ENCODE peak calls at places on chromosomes 2 and 18, in four cellular contexts. One of them, this sample, is unnamed.

GRCh38 chr2:5692561-5693287 is 540 bp downstream of the SOX11 start:
- DNase-seq in cardiac muscle cell: peak; percentile 21
- DNase-seq in upper lobe of right lung: no peak
- DNase-seq in tibial nerve: no peak
- DNase-seq in this sample: no peak

GRCh38 chr2:138485019-138485418 is 16.6 kb upstream of the SPOPL start:
- DNase-seq in tibial nerve: no peak
- DNase-seq in cardiac muscle cell: no peak
- DNase-seq in upper lobe of right lung: no peak
- DNase-seq in this sample: no peak

GRCh38 chr2:6782523-6783061 is 83.1 kb downstream of the CMPK2 start:
- DNase-seq in upper lobe of right lung: peak; percentile 93
- DNase-seq in cardiac muscle cell: no peak
- DNase-seq in tibial nerve: no peak
- DNase-seq in this sample: no peak

GRCh38 chr2:69572640-69573039 is 70.9 kb downstream of the AAK1 start:
- DNase-seq in tibial nerve: no peak
- DNase-seq in cardiac muscle cell: peak; percentile 23
- DNase-seq in upper lobe of right lung: peak; percentile 65
- DNase-seq in this sample: no peak

GRCh38 chr18:48422947-48423378 is 13.8 kb upstream of the ZBTB7C start:
- DNase-seq in upper lobe of right lung: no peak
- DNase-seq in cardiac muscle cell: no peak
- DNase-seq in tibial nerve: no peak
- DNase-seq in this sample: no peak

GRCh38 chr2:239908744-239909143 is 116.4 kb downstream of the NDUFA10 start:
- DNase-seq in tibial nerve: no peak
- DNase-seq in upper lobe of right lung: no peak
- DNase-seq in cardiac muscle cell: no peak
- DNase-seq in this sample: no peak

GRCh38 chr2:37471994-37472393 is 127.6 kb downstream of the QPCT start:
- DNase-seq in tibial nerve: no peak
- DNase-seq in upper lobe of right lung: no peak
- DNase-seq in cardiac muscle cell: peak; percentile 60
- DNase-seq in this sample: peak; percentile 30

GRCh38 chr2:232103140-232103737 is 141.7 kb downstream of the DIS3L2 start:
- DNase-seq in tibial nerve: no peak
- DNase-seq in cardiac muscle cell: peak; percentile 72
- DNase-seq in upper lobe of right lung: no peak
- DNase-seq in this sample: no peak

GRCh38 chr2:196131384-196131861 is 40.0 kb downstream of the STK17B start:
- DNase-seq in cardiac muscle cell: peak; percentile 27
- DNase-seq in upper lobe of right lung: no peak
- DNase-seq in tibial nerve: no peak
- DNase-seq in this sample: peak; percentile 70
- H3K9me3 ChIP-seq in cardiac muscle cell: no peaks in the 10 kb centered on the region
- H3K9me3 ChIP-seq in upper lobe of right lung: peaks cover 35% of the 10 kb centered on the region
- H3K9me3 ChIP-seq in tibial nerve: peaks cover 48% of the 10 kb centered on the region
- H3K9me3 ChIP-seq in this sample: no peaks in the 10 kb centered on the region

DNA sequence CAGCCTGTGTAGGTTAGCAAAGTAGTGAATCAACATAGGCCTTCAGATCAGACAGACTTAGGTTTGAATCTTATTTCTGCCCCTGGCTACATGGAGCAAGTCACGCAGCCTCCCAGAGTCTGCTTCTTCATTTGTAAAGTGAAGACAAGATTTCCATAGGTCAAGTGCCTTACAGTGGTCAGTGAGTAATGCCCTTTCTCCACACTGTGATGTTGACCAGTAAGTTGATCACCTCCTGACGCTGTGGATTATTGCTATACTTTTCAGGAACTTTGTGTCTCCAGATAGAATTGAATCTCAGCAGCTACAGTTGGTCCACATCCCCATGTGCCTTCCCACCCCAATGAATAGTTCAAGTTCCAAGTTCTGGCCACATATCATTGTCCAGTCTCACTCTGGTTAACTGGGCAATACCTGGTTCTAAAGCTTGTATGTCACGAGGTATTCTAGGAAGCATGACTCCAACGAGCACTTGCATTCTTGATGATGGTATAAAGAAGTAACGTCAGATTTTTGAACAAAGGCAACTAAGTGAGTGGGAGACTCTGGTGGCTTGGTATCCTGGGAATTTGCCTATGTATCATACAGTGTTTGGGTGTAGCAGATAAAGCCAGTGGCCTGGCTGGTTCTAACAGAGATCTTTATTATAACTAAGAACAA is 2.1 kb upstream of the CLIP4 start:
- DNase-seq in cardiac muscle cell: peak; percentile 53
- DNase-seq in upper lobe of right lung: no peak
- DNase-seq in tibial nerve: no peak
- DNase-seq in this sample: no peak
- H3K4me1 ChIP-seq in cardiac muscle cell: peaks cover 6% of the 10 kb centered on the region
- H3K4me1 ChIP-seq in upper lobe of right lung: peaks cover 13% of the 10 kb centered on the region
- H3K4me1 ChIP-seq in tibial nerve: peaks cover 13% of the 10 kb centered on the region
- H3K4me1 ChIP-seq in this sample: peaks cover 48% of the 10 kb centered on the region

GRCh38 chr2:157479081-157480027 is 35.5 kb upstream of the CYTIP start:
- DNase-seq in upper lobe of right lung: no peak
- DNase-seq in cardiac muscle cell: no peak
- DNase-seq in tibial nerve: no peak
- DNase-seq in this sample: no peak
- H3K27ac ChIP-seq in upper lobe of right lung: no peak overlapping the region
- H3K27ac ChIP-seq in cardiac muscle cell: no peak overlapping the region
- H3K27ac ChIP-seq in tibial nerve: no peak overlapping the region
- H3K27ac ChIP-seq in this sample: no peak overlapping the region

GRCh38 chr18:36897253-36897652 is 68.3 kb downstream of the KIAA1328 start:
- DNase-seq in upper lobe of right lung: no peak
- DNase-seq in cardiac muscle cell: no peak
- DNase-seq in tibial nerve: no peak
- DNase-seq in this sample: no peak
- H3K9me3 ChIP-seq in upper lobe of right lung: no peaks in the 10 kb centered on the region
- H3K9me3 ChIP-seq in cardiac muscle cell: no peaks in the 10 kb centered on the region
- H3K9me3 ChIP-seq in tibial nerve: peaks cover 7% of the 10 kb centered on the region
- H3K9me3 ChIP-seq in this sample: no peaks in the 10 kb centered on the region

DNA sequence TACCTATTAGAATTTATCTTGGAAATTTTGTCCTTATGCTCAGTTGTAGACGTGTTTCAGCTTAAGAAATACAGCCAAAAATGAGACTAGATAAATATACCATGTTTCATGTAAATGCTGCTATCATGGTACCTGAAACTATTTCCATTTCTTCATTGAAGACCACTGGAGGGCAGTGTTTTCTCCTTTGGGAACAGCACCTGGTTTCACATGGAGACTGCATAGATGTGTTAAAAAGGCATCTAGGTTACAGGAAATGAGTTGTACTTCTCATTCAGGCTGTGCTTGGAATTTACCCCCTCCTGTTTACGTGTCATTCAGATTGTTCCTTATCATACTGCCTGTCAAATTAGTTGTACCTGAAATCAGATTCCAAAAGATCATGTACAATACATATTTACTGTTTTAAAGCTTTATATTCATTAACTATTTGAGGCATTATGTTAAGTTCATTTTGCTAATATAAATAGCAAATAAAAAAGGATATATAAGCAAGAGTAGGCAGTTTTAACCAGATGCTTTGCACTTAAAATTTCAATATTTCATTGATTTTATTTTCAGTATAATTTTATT is 57.3 kb upstream of the PSMD14 start:
- DNase-seq in cardiac muscle cell: peak; percentile 52
- DNase-seq in tibial nerve: no peak
- DNase-seq in upper lobe of right lung: no peak
- DNase-seq in this sample: no peak
- H3K4me1 ChIP-seq in cardiac muscle cell: peaks cover 3% of the 10 kb centered on the region
- H3K4me1 ChIP-seq in tibial nerve: no peaks in the 10 kb centered on the region
- H3K4me1 ChIP-seq in upper lobe of right lung: no peaks in the 10 kb centered on the region
- H3K4me1 ChIP-seq in this sample: no peaks in the 10 kb centered on the region

GRCh38 chr2:127154396-127154795 is 47.4 kb upstream of the BIN1 start:
- DNase-seq in cardiac muscle cell: no peak
- DNase-seq in upper lobe of right lung: no peak
- DNase-seq in tibial nerve: no peak
- DNase-seq in this sample: no peak

GRCh38 chr2:127154985-127155650 is 48.2 kb upstream of the BIN1 start:
- DNase-seq in upper lobe of right lung: no peak
- DNase-seq in tibial nerve: no peak
- DNase-seq in cardiac muscle cell: peak; percentile 70
- DNase-seq in this sample: no peak

GRCh38 chr2:127155901-127156300 is 48.9 kb upstream of the BIN1 start:
- DNase-seq in cardiac muscle cell: peak; percentile 78
- DNase-seq in upper lobe of right lung: no peak
- DNase-seq in tibial nerve: no peak
- DNase-seq in this sample: no peak

GRCh38 chr2:127150996-127151395 is 44.0 kb upstream of the BIN1 start:
- DNase-seq in cardiac muscle cell: no peak
- DNase-seq in upper lobe of right lung: no peak
- DNase-seq in tibial nerve: no peak
- DNase-seq in this sample: no peak

GRCh38 chr2:127153691-127154158 is 46.8 kb upstream of the BIN1 start:
- DNase-seq in cardiac muscle cell: peak; percentile 78
- DNase-seq in tibial nerve: no peak
- DNase-seq in upper lobe of right lung: no peak
- DNase-seq in this sample: peak; percentile 85
- H3K27ac ChIP-seq in cardiac muscle cell: no peak overlapping the region
- H3K27ac ChIP-seq in tibial nerve: no peak overlapping the region
- H3K27ac ChIP-seq in upper lobe of right lung: no peak overlapping the region
- H3K27ac ChIP-seq in this sample: peak overlapping the region; percentile 45

GRCh38 chr2:160087854-160088745 is 25.7 kb upstream of the PLA2R1 start:
- DNase-seq in upper lobe of right lung: no peak
- DNase-seq in tibial nerve: no peak
- DNase-seq in cardiac muscle cell: peak; percentile 30
- DNase-seq in this sample: no peak
- H3K9me3 ChIP-seq in upper lobe of right lung: peaks cover 32% of the 10 kb centered on the region
- H3K9me3 ChIP-seq in tibial nerve: peaks cover 84% of the 10 kb centered on the region
- H3K9me3 ChIP-seq in cardiac muscle cell: peaks cover 7% of the 10 kb centered on the region
- H3K9me3 ChIP-seq in this sample: peaks cover 37% of the 10 kb centered on the region

GRCh38 chr2:85577386-85578242 is at the start of gene VAMP8:
- DNase-seq in cardiac muscle cell: no peak
- DNase-seq in tibial nerve: no peak
- DNase-seq in upper lobe of right lung: peak; percentile 92
- DNase-seq in this sample: no peak

GRCh38 chr2:85582467-85582866 is 1.8 kb upstream of the VAMP5 start:
- DNase-seq in tibial nerve: no peak
- DNase-seq in upper lobe of right lung: no peak
- DNase-seq in cardiac muscle cell: no peak
- DNase-seq in this sample: no peak

GRCh38 chr2:85579266-85579935 is 2.0 kb downstream of the VAMP8 start:
- DNase-seq in upper lobe of right lung: no peak
- DNase-seq in cardiac muscle cell: no peak
- DNase-seq in tibial nerve: no peak
- DNase-seq in this sample: no peak

GRCh38 chr2:85578243-85579180 is 1.1 kb downstream of the VAMP8 start:
- DNase-seq in upper lobe of right lung: peak; percentile 87
- DNase-seq in cardiac muscle cell: no peak
- DNase-seq in tibial nerve: no peak
- DNase-seq in this sample: no peak

DNA sequence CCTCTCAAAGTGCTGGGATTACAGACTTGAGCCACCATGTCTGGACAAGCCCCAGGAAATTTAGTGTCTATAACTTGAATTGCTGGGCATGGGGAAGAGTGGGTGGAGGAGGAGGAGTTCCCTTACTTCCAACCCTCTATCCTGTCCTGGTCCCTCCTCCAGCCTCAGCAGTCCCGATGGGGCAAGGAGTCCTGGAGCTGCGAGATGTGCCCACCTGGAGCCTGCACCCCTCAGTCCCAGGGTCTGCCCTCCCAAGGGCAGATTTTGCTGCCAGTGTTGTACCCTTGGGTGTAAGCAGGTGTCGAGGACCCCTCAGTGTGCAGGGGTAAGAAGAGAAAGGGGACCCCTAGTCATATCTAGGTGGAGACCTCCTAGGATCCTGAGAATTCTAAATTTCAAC is 2.8 kb downstream of the VAMP8 start:
- DNase-seq in cardiac muscle cell: no peak
- DNase-seq in tibial nerve: no peak
- DNase-seq in upper lobe of right lung: no peak
- DNase-seq in this sample: no peak
- H3K4me1 ChIP-seq in cardiac muscle cell: peaks cover 31% of the 10 kb centered on the region
- H3K4me1 ChIP-seq in tibial nerve: peaks cover 30% of the 10 kb centered on the region
- H3K4me1 ChIP-seq in upper lobe of right lung: peaks cover 71% of the 10 kb centered on the region
- H3K4me1 ChIP-seq in this sample: peaks cover 20% of the 10 kb centered on the region

This sample was measured in SJSA1.